ENCODE peak calls at places on chromosomes 12 and 14, in six cellular contexts. L, D, K, X, V and A are unnamed samples.

GRCh38 chr14:82626156-82627055 is 1092.8 kb upstream of the SEL1L start:
- DNase-seq in K (no peak), D (no peak), X (no peak), L (no peak), V (no peak), A (no peak)

GRCh38 chr12:49934505-49934904 is 16.0 kb upstream of the AQP2 start:
- DNase-seq in X (no peak), K (no peak), L (no peak), D (no peak), V (no peak), A (no peak)

GRCh38 chr14:68704736-68705720 is 87.8 kb downstream of the ZFP36L1 start:
- DNase-seq in K (no peak), D (no peak), X (no peak), L (no peak), V (no peak), A (no peak)

GRCh38 chr12:69240625-69240984 is 1.2 kb downstream of the CPSF6 start:
- DNase-seq in X (no peak), L (peak; percentile 25), K (no peak), D (no peak), V (no peak), A (no peak)

GRCh38 chr12:11906284-11906935 is 164.3 kb upstream of the BCL2L14 start:
- DNase-seq in K (no peak), V (no peak), L (no peak), D (no peak), X (no peak), A (no peak)

GRCh38 chr12:62724947-62725447 is 210.0 kb downstream of the PPM1H start:
- DNase-seq in L (no peak), D (peak; percentile 34), X (no peak), K (peak; percentile 6), V (no peak), A (no peak)

GRCh38 chr14:106843951-106844483 is 1317.6 kb downstream of the TMEM121 start:
- DNase-seq in D (no peak), X (no peak), K (no peak), V (no peak), L (peak; percentile 13), A (no peak)

GRCh38 chr14:57480044-57480443 is 13.6 kb downstream of the CCDC198 start:
- DNase-seq in L (no peak), K (no peak), D (no peak), V (no peak), X (no peak), A (no peak)

GRCh38 chr12:93563807-93564538 is 8.5 kb upstream of the SOCS2 start:
- DNase-seq in X (no peak), V (no peak), L (no peak), K (peak; percentile 100), D (peak; percentile 47), A (no peak)

DNA sequence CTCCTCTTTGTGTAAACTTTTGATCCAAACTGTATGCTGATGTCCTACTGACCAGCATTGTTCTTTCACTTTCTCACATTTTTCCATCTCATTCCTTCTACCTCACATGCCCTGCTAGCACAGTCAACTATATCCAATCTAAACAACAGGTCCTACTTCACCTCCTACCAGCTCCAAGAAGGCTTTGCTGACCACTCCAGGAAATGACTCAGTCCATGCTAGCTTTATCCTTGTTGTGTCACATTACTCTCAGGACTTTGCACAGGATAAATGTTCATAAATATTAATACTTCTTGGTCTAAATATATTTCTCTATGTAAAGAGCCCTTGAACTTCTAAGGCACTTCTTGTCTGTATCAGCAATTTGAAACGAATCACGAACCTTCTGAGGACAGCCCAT is 64.9 kb upstream of the PCED1B start:
- DNase-seq in V (no peak), D (no peak), K (no peak), L (no peak), X (no peak), A (no peak)
- H3K27ac ChIP-seq in V (no peak overlapping the region), D (no peak overlapping the region), K (no peak overlapping the region), L (peak overlapping the region; percentile 84), X (no peak overlapping the region), A (no peak overlapping the region)

GRCh38 chr14:66884149-66884548 is 305.1 kb upstream of the GARIN2 start:
- DNase-seq in V (no peak), D (no peak), L (no peak), X (no peak), K (no peak), A (no peak)
- TF ChIP-seq CTCF in V (no peak), D (no peak), L (no peak), X (no peak), K (no peak), A (no peak)

GRCh38 chr14:74922752-74923401 is at the start of gene RPS6KL1:
- DNase-seq in V (no peak), D (peak; percentile 98), X (peak; percentile 86), K (peak; percentile 74), L (peak; percentile 98), A (peak; percentile 57)

GRCh38 chr14:74920281-74920680 is 2.8 kb downstream of the RPS6KL1 start:
- DNase-seq in D (no peak), X (no peak), V (no peak), L (no peak), K (no peak), A (no peak)

GRCh38 chr14:74924061-74924460 is 1.0 kb upstream of the RPS6KL1 start:
- DNase-seq in X (no peak), L (no peak), D (no peak), V (no peak), K (no peak), A (no peak)

GRCh38 chr14:74921053-74921620 is 1.9 kb downstream of the RPS6KL1 start:
- DNase-seq in V (no peak), X (no peak), K (no peak), D (no peak), L (no peak), A (no peak)

DNA sequence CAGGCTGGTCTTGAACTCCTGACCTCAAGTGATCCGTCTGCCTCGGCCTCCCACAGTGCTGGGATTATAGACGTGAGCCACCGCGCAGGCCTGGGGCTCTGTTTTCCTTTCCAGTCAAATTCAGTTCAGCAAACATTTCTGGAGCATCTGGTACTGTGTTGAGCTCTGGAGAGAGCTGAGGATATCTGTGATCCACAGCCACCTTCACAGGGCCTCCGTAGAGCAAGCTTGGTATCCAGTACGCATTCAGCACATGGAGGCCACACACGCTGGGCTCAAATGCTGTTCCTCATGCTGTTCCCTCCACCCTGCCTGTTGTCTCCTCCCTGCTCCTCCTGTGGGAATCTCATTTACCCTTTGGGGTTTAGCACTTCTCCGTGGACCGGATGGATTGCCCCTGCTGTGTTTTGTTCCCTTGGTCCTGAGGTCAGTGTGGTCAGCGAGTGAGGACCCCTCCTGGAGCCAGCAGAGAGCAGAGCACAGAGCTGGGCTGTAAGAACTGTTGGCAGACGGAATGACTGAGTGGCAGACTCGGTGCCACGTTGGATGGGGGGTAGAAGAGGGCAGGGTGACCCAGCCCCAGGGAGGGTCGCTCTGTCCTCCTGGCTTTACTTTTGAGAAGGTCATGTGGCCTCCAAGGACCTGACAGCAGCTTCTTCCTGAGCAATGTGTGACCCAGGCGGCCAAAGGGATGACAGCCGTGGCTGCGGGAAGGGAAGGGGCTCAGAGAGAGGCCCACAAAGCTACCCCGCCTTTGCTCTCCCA is 891 bp downstream of the RPS6KL1 start:
- DNase-seq in X (no peak), D (no peak), K (no peak), L (no peak), V (no peak), A (no peak)
- TF ChIP-seq GABPA in X (no peak), D (no peak), K (no peak), L (no peak), V (no peak), A (no peak)

GRCh38 chr12:130044991-130045621 is 117.2 kb upstream of the FZD10 start:
- DNase-seq in X (peak; percentile 66), K (peak; percentile 75), V (no peak), L (no peak), D (no peak), A (no peak)
- H3K27ac ChIP-seq in X (no peak overlapping the region), K (no peak overlapping the region), V (no peak overlapping the region), L (no peak overlapping the region), D (no peak overlapping the region), A (no peak overlapping the region)

DNA sequence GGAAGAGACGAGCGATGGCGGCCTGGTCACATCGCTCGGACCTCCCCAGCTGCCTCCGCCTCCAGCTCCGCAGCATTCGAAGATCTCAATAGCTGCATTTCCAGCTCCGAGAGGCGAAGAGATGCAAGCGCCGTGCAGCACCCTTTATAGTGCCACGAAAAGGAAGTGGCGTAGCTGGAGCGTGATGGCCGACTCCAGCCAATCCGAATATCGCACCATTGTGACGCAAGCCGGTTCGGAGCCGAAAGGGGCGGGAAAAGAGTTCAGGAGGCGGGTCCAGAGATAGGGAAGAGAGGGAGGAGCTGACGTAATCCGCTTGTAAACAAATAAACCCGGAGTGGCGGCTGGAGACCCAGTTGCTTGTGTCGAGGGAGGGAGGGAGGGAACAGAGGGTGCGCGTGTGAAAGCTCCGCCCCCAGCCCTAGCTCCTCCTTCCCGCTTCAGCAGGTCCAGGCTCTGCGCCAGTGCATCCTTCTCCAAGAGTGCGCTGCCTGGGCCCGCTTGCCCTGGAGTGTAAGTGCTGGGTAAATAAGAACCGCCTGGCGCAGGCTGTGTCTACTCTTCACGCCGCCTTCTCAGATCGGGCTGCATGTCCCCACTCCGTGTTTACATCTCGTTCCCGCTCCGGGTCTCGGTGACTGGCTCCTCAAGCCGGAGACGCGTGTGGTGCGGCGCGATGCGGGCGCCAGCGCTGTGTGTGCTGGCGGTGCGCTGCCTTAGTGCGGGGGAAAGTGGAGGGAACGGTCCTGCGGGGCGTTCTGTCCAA is at the start of gene BTG1:
- DNase-seq in L (peak; percentile 94), D (peak; percentile 98), X (peak; percentile 98), K (peak; percentile 98), V (peak; percentile 100), A (peak; percentile 100)
- TF ChIP-seq CTCF in L (no peak), D (no peak), X (no peak), K (peak; percentile 11), V (no peak), A (no peak)

GRCh38 chr12:7107181-7108041 is 1.6 kb downstream of the C1RL start:
- DNase-seq in V (no peak), K (no peak), D (no peak), L (no peak), X (no peak), A (peak; percentile 29)

GRCh38 chr12:7112041-7112440 is 3.0 kb upstream of the C1RL start:
- DNase-seq in K (no peak), D (no peak), X (no peak), L (no peak), V (no peak), A (no peak)

GRCh38 chr12:7108042-7108927 is 729 bp downstream of the C1RL start:
- DNase-seq in L (peak; percentile 70), K (peak; percentile 69), V (peak; percentile 55), D (peak; percentile 78), X (peak; percentile 83), A (peak; percentile 94)

GRCh38 chr12:7110661-7111060 is 1.6 kb upstream of the C1RL start:
- DNase-seq in X (no peak), K (no peak), D (no peak), V (no peak), L (no peak), A (no peak)

GRCh38 chr12:7108928-7109920 is at the start of gene C1RL:
- DNase-seq in V (no peak), K (peak; percentile 89), D (peak; percentile 66), L (peak; percentile 77), X (peak; percentile 99), A (peak; percentile 90)
- TF ChIP-seq GABPA in V (no peak), K (peak; percentile 61), D (no peak), L (no peak), X (no peak), A (no peak)

DNA sequence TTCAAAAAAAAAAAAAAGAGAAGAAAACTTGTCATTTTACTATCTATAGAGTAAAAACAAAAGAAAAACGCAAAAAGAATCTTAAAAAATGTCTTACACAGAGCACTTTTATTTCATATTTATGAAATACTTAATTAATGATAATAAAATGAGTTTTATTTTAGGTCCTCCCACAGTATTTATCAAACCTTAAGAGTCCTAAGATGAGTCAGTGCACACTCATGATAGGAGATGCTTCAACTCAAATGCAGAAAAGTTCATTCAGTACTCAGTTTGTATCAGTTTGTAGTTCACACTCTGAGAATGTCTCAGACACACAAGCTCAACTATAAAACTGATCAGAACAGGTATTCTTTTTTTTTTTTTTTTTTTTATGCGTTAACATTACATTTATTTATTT is 41.7 kb downstream of the TRIM9 start:
- DNase-seq in X (no peak), D (no peak), V (no peak), K (no peak), L (no peak), A (no peak)
- H3K27ac ChIP-seq in X (no peak overlapping the region), D (no peak overlapping the region), V (no peak overlapping the region), K (no peak overlapping the region), L (no peak overlapping the region), A (no peak overlapping the region)